ENCODE peak calls at places on chromosomes 1 and 21, in four cellular contexts. O is IMR-90, L is ovary, Q is GM06990. X is an unnamed sample. For H3K36me3, the result is how much of the 10 kb centered on the place peaks cover.

GRCh38 chr1:57632401-57632800 is 208.5 kb upstream of the DAB1 start:
- DNase-seq in Q (no peak), L (no peak), O (peak), X (no peak)

GRCh38 chr1:41977329-41977728 is 58.6 kb upstream of the HIVEP3 start:
- DNase-seq in Q (no peak), L (no peak), O (no peak), X (no peak)

GRCh38 chr1:8121261-8122159 is 95.4 kb upstream of the ERRFI1 start:
- DNase-seq in L (peak), O (peak), Q (no peak), X (no peak)

GRCh38 chr1:205141236-205142104 is 19.7 kb upstream of the RBBP5 start:
- DNase-seq in Q (peak), L (peak), O (peak), X (peak)

GRCh38 chr1:21801100-21801499 is 11.0 kb upstream of the LDLRAD2 start:
- DNase-seq in L (no peak), Q (no peak), O (peak), X (no peak)

GRCh38 chr21:45557611-45558043 is 15.4 kb upstream of the SLC19A1 start:
- DNase-seq in O (no peak), Q (no peak), L (no peak), X (no peak)

GRCh38 chr1:41394918-41395598 is 33.8 kb downstream of the FOXO6 start:
- DNase-seq in O (no peak), Q (no peak), L (no peak), X (peak)

GRCh38 chr1:240245629-240246020 is 153.9 kb downstream of the FMN2 start:
- DNase-seq in L (no peak), O (peak), Q (no peak), X (no peak)

GRCh38 chr1:38028671-38029070 is 16.1 kb downstream of the UTP11 start:
- DNase-seq in Q (no peak), O (no peak), L (no peak), X (peak)

GRCh38 chr1:205812271-205812877 is 624 bp downstream of the SLC41A1 start:
- DNase-seq in Q (no peak), L (peak), O (peak), X (peak)

GRCh38 chr1:212701910-212702309 is 2.3 kb upstream of the BATF3 start:
- DNase-seq in O (no peak), L (no peak), Q (no peak), X (no peak)

GRCh38 chr1:4063516-4063915 is 163.4 kb upstream of the C1orf174 start:
- DNase-seq in Q (no peak), L (no peak), O (no peak), X (no peak)

GRCh38 chr1:228471154-228471761 is 15.9 kb upstream of the RNF187 start:
- DNase-seq in L (no peak), O (no peak), Q (no peak), X (no peak)

GRCh38 chr21:42833859-42834729 is 45.2 kb downstream of the WDR4 start:
- DNase-seq in O (no peak), Q (no peak), L (no peak), X (no peak)

GRCh38 chr21:17101696-17102095 is 411.1 kb upstream of the CXADR start:
- DNase-seq in L (no peak), Q (no peak), O (no peak), X (no peak)

GRCh38 chr1:7401814-7402547 is 369.1 kb upstream of the VAMP3 start:
- DNase-seq in O (peak), Q (no peak), L (no peak), X (peak)

GRCh38 chr1:231724876-231725647 is 98.5 kb downstream of the DISC1 start:
- DNase-seq in Q (no peak), L (no peak), O (peak), X (peak)

GRCh38 chr1:160761886-160762285 is 22.8 kb downstream of the SLAMF7 start:
- DNase-seq in L (no peak), Q (no peak), O (no peak), X (no peak)

GRCh38 chr1:28195780-28196179 is 19.3 kb upstream of the PTAFR start:
- DNase-seq in L (no peak), Q (no peak), O (no peak), X (no peak)

GRCh38 chr1:34083974-34084373 is 81.1 kb downstream of the CSMD2 start:
- DNase-seq in Q (no peak), L (no peak), O (no peak), X (no peak)

GRCh38 chr1:172146149-172146850 is 274.2 kb upstream of the C1orf105 start:
- DNase-seq in O (peak), Q (no peak), L (no peak), X (no peak)

GRCh38 chr1:178724734-178725602 is at the start of gene RALGPS2:
- DNase-seq in L (peak), O (peak), Q (peak), X (peak)

GRCh38 chr1:164617607-164618564 is 58.9 kb downstream of the PBX1 start:
- DNase-seq in Q (no peak), L (no peak), O (peak), X (peak)

GRCh38 chr1:179031855-179032513 is 6.3 kb downstream of the FAM20B start:
- DNase-seq in O (peak), Q (no peak), L (no peak), X (no peak)

GRCh38 chr1:150528997-150529396 is 13.4 kb downstream of the FALEC start:
- DNase-seq in Q (no peak), O (peak), L (no peak), X (no peak)

GRCh38 chr1:12640237-12640957 is 3.5 kb upstream of the AADACL4 start:
- DNase-seq in Q (no peak), L (no peak), O (no peak), X (no peak)

GRCh38 chr1:227543283-227544066 is 19.9 kb upstream of the ZNF678 start:
- DNase-seq in L (peak), Q (no peak), O (no peak), X (no peak)

GRCh38 chr21:38156200-38156599 is 100.6 kb upstream of the KCNJ15 start:
- DNase-seq in O (no peak), L (no peak), Q (no peak), X (no peak)

GRCh38 chr1:20978413-20978812 is 191.3 kb upstream of the HP1BP3 start:
- DNase-seq in L (no peak), Q (no peak), O (no peak), X (peak)

GRCh38 chr1:46102769-46103476 is 29.5 kb downstream of the PIK3R3 start:
- DNase-seq in L (no peak), Q (no peak), O (peak), X (no peak)

GRCh38 chr1:246567258-246568235 is 1.3 kb downstream of the CNST start:
- DNase-seq in L (no peak), Q (no peak), O (peak), X (no peak)

GRCh38 chr1:246565751-246566127 is 322 bp downstream of the TFB2M start:
- DNase-seq in L (no peak), Q (no peak), O (peak), X (no peak)

GRCh38 chr1:246564839-246565750 is 966 bp downstream of the TFB2M start:
- DNase-seq in O (no peak), Q (no peak), L (peak), X (no peak)

GRCh38 chr1:246566808-246567154 is 525 bp downstream of the CNST start:
- DNase-seq in O (peak), L (no peak), Q (no peak), X (no peak)

GRCh38 chr1:246566128-246566807 is at the start of the genes CNST and TFB2M:
- DNase-seq in O (peak), Q (peak), L (peak), X (peak)
- TF ChIP-seq CTCF in O (no peak), Q (no peak), L (no peak), X (no peak)

DNA sequence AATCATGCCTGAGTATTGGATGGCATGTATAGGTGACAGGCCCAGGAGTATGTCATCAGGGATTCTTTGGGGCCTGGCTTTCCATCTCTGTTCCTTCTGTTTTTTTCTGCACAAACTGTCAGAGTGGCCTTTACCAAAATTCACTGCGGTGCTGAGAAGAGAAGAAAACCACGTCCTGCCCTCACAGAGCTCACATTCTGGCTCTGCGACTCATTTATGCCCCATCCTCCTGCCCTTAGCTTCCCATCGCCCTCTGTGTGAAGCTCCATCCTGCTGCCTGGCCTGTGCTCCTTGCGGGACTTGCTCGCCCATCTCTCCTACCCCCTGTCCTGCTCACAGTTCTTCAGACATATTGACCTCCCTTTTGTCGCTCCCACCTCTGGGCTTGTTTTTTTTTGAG is 73.4 kb downstream of the HUNK start:
- DNase-seq in Q (no peak), O (peak), L (no peak), X (no peak)
- H3K36me3 ChIP-seq in Q (under half), O (under half), L (under half), X (under half)

GRCh38 chr1:161838362-161838761 is 72.2 kb downstream of the ATF6 start:
- DNase-seq in O (no peak), L (peak), Q (no peak), X (no peak)

GRCh38 chr1:161839591-161839990 is 73.5 kb downstream of the ATF6 start:
- DNase-seq in L (no peak), O (no peak), Q (no peak), X (no peak)

GRCh38 chr1:161835963-161836362 is 69.8 kb downstream of the ATF6 start:
- DNase-seq in L (no peak), Q (no peak), O (peak), X (no peak)

GRCh38 chr1:161838885-161839284 is 72.8 kb downstream of the ATF6 start:
- DNase-seq in Q (peak), O (no peak), L (no peak), X (no peak)

GRCh38 chr1:161834967-161835366 is 68.8 kb downstream of the ATF6 start:
- DNase-seq in L (no peak), O (peak), Q (no peak), X (no peak)
- TF ChIP-seq CTCF in L (no peak), O (no peak), Q (no peak), X (no peak)

GRCh38 chr1:180193371-180194047 is 36.6 kb upstream of the LHX4 start:
- DNase-seq in Q (no peak), O (no peak), L (no peak), X (no peak)

GRCh38 chr1:180194048-180194425 is 36.0 kb upstream of the LHX4 start:
- DNase-seq in O (no peak), L (no peak), Q (no peak), X (no peak)

GRCh38 chr1:180195916-180196315 is 34.1 kb upstream of the LHX4 start:
- DNase-seq in O (no peak), Q (no peak), L (no peak), X (no peak)

GRCh38 chr1:180195401-180195800 is 34.7 kb upstream of the LHX4 start:
- DNase-seq in O (no peak), Q (no peak), L (no peak), X (no peak)

DNA sequence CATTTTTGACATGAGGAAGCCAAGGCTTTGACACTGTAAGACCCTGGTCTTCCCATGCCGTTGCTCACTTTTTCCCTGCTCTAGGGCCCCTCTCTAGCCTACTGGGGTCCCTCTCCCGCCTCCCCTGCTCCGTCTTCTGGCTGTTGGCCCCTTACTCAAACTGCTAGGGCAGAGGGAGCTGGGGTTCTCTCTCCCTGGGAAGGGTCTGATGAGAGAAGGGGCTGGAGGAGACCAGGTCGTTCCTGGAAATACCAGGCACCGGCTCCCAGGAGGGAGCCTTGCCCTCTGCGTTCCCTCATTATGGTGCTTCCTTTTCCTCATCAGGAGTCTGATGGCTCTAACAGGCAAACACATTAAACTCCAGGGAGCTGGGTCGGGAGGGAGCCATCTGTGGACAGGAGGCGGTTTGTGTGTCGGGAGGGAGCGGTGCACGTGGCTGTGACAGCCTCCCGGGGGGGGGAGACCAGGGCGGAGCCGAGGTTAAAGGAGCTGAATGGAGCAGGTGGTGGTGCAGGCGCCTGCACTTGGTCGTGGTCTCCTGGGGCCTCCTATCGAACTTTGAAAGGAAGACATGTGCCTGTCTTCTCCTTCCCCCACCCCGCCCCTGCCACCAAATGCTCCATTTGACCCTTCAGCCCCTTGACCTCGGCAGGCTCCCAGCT is 35.4 kb upstream of the LHX4 start:
- DNase-seq in Q (no peak), O (no peak), L (no peak), X (no peak)
- H3K36me3 ChIP-seq in Q (under half), O (half or more), L (under half), X (under half)

DNA sequence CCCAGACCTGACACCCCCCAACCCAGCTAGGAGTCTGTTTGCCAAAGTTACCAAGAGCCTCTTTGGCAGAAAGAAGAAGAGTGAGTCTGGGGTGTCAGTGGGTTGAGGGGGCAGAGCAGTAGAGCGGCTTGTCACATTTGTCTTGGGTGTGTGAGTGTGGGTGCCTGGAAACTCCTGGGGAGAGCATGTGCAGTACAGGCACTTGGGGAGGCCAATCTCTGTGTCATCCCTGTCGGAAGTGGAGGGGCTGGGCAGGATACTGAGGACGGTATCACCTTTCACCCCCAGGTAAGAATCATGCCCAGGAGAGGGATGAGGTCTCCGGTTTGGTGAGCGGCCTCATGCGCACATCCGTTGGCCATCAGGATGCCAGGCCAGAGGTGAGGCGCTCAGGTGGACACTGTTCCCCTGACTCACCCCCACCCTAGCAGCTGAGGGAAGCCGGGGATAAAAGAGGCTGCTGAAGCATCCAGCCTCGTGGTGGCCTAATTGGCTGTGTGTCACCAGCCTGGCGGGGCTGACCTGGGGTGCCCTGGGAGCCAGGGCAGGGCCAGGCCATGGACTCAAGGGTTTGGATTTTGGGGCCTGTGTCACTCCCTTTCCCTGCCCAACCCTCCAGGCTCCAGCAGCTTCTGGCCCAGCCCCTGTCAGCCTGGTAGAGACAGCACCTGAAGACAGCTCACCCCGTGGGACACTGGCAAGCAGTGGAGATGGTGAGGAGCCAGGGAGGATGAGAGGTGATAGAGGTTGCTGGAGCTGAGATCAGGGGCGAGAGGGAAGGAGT is 3.3 kb downstream of the PLK3 start:
- DNase-seq in O (no peak), L (peak), Q (no peak), X (no peak)
- TF ChIP-seq CTCF in O (no peak), L (no peak), Q (no peak), X (no peak)

GRCh38 chr1:198717510-198717909 is 78.7 kb downstream of the PTPRC start:
- DNase-seq in L (no peak), Q (no peak), O (no peak), X (no peak)
- H3K36me3 ChIP-seq in L (under half), Q (under half), O (under half), X (under half)

GRCh38 chr1:91507330-91507729 is 6.7 kb downstream of the CDC7 start:
- DNase-seq in O (no peak), L (no peak), Q (no peak), X (no peak)

GRCh38 chr1:91511386-91511785 is 10.7 kb downstream of the CDC7 start:
- DNase-seq in Q (no peak), O (peak), L (no peak), X (no peak)

GRCh38 chr1:91515994-91516393 is 15.3 kb downstream of the CDC7 start:
- DNase-seq in Q (no peak), L (no peak), O (no peak), X (no peak)

GRCh38 chr1:91510754-91511153 is 10.1 kb downstream of the CDC7 start:
- DNase-seq in L (no peak), Q (no peak), O (no peak), X (no peak)

GRCh38 chr1:91513160-91513559 is 12.5 kb downstream of the CDC7 start:
- DNase-seq in L (no peak), O (peak), Q (no peak), X (no peak)
- TF ChIP-seq CTCF in L (no peak), O (peak), Q (no peak), X (no peak)

DNA sequence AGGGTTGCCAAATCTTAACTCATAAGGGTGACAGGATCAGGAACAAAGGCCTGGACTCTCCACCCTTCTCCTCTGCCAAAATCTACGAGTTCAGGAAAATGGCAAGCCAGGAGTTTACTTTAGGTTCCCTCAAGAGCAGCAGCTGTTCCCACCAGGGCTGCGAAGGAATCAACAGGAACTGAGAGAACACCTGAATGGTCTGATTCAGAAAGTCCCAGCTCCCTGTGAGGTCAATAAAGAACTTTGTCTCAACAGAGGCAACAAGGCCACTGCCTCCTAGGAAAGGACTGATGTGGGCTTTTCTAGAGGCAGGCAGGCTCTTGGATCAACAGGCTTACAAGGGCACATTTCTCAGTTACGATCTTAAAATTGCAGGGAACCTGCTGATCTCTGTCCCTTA is 83.3 kb downstream of the CAPZB start:
- DNase-seq in O (no peak), L (no peak), Q (no peak), X (no peak)
- H3K36me3 ChIP-seq in O (under half), L (under half), Q (under half), X (under half)

GRCh38 chr21:19712441-19712840 is 1285.8 kb upstream of the NCAM2 start:
- DNase-seq in Q (no peak), O (no peak), L (no peak), X (no peak)
- TF ChIP-seq CTCF in Q (no peak), O (no peak), L (no peak), X (no peak)

GRCh38 chr1:23693599-23693998 is 2.0 kb downstream of the RPL11 start:
- DNase-seq in L (no peak), Q (no peak), O (no peak), X (no peak)

GRCh38 chr1:23698466-23698865 is 6.9 kb downstream of the RPL11 start:
- DNase-seq in Q (no peak), L (no peak), O (no peak), X (no peak)

GRCh38 chr1:23695667-23696066 is 4.1 kb downstream of the RPL11 start:
- DNase-seq in L (no peak), Q (no peak), O (no peak), X (no peak)

GRCh38 chr1:23694371-23694770 is 2.8 kb downstream of the RPL11 start:
- DNase-seq in Q (no peak), O (no peak), L (no peak), X (no peak)

GRCh38 chr1:23696335-23696989 is 4.9 kb downstream of the RPL11 start:
- DNase-seq in Q (no peak), L (no peak), O (peak), X (no peak)
- H3K36me3 ChIP-seq in Q (under half), L (under half), O (half or more), X (half or more)